ENCODE peak calls at places on chromosome X, in four cellular contexts. D is CD8-positive, alpha-beta memory T cell; K is RPMI7951; R is D721Med. G is an unnamed sample.

GRCh38 chrX:134452591-134452990 is 7.4 kb upstream of the HPRT1 start:
- DNase-seq in D (no peak), R (no peak), K (no peak), G (no peak)

GRCh38 chrX:115579327-115579726 is 18.4 kb downstream of the PLS3 start:
- DNase-seq in K (no peak), R (no peak), D (no peak), G (no peak)

GRCh38 chrX:103688949-103689348 is 2.5 kb upstream of the MORF4L2 start:
- DNase-seq in R (no peak), K (peak; percentile 24), D (peak; percentile 24), G (peak; percentile 51)

GRCh38 chrX:155065035-155065734 is 5.8 kb downstream of the CMC4 start:
- DNase-seq in D (no peak), R (no peak), K (no peak), G (no peak)

GRCh38 chrX:101764538-101764937 is 104.9 kb upstream of the ARMCX2 start:
- DNase-seq in D (no peak), R (no peak), K (peak; percentile 46), G (peak; percentile 21)

GRCh38 chrX:139560221-139560620 is 29.7 kb downstream of the F9 start:
- DNase-seq in D (no peak), K (no peak), R (no peak), G (no peak)

GRCh38 chrX:54695231-54695630 is 102.8 kb downstream of the ITIH6 start:
- DNase-seq in R (no peak), D (no peak), K (peak; percentile 6), G (peak; percentile 25)

GRCh38 chrX:150854856-150855255 is 43.6 kb downstream of the CD99L2 start:
- DNase-seq in R (no peak), K (no peak), D (no peak), G (no peak)

GRCh38 chrX:128884430-128884829 is 638.9 kb downstream of the SMARCA1 start:
- DNase-seq in K (no peak), R (no peak), D (no peak), G (no peak)

GRCh38 chrX:95889279-95889678 is 795.4 kb upstream of the DIAPH2 start:
- DNase-seq in R (no peak), D (no peak), K (no peak), G (no peak)

GRCh38 chrX:115940888-115941332 is 229.6 kb upstream of the AGTR2 start:
- DNase-seq in D (peak; percentile 49), R (no peak), K (peak; percentile 75), G (peak; percentile 67)

GRCh38 chrX:22177950-22178349 is 94.8 kb upstream of the CBLL2 start:
- DNase-seq in K (no peak), R (no peak), D (no peak), G (no peak)

GRCh38 chrX:40094041-40094899 is 3.5 kb downstream of the BCOR start:
- DNase-seq in R (no peak), D (no peak), K (peak; percentile 68), G (no peak)

GRCh38 chrX:49066278-49066677 is 7.5 kb downstream of the CCDC120 start:
- DNase-seq in D (no peak), R (no peak), K (no peak), G (no peak)

GRCh38 chrX:107716045-107716684 is 59.4 kb downstream of the TSC22D3 start:
- DNase-seq in R (peak; percentile 41), D (peak; percentile 49), K (peak; percentile 30), G (no peak)

GRCh38 chrX:104523858-104524257 is 42.1 kb upstream of the IL1RAPL2 start:
- DNase-seq in R (no peak), K (no peak), D (no peak), G (no peak)

GRCh38 chrX:153818571-153819397 is 11.6 kb downstream of the PDZD4 start:
- DNase-seq in R (peak; percentile 78), K (peak; percentile 15), D (peak; percentile 58), G (no peak)

GRCh38 chrX:9048801-9049200 is 14.9 kb upstream of the FAM9B start:
- DNase-seq in K (peak; percentile 80), R (no peak), D (no peak), G (no peak)

GRCh38 chrX:53122013-53122412 is 28.1 kb downstream of the KANTR start:
- DNase-seq in R (no peak), D (no peak), K (no peak), G (no peak)

GRCh38 chrX:132413459-132413858 is 75.4 kb downstream of the MBNL3 start:
- DNase-seq in R (no peak), K (no peak), D (no peak), G (no peak)